ENCODE peak calls at places on chromosome 9, in four cellular contexts. One of them, this sample, is unnamed.

GRCh38 chr9:133256686-133257091 is 18.3 kb downstream of the ABO start:
- DNase-seq in CD8-positive, alpha-beta memory T cell: no peak
- DNase-seq in CD14-positive monocyte: no peak
- DNase-seq in SK-MEL-5: no peak
- DNase-seq in this sample: no peak

GRCh38 chr9:89498845-89499480 is 1.1 kb upstream of the SEMA4D start:
- DNase-seq in CD8-positive, alpha-beta memory T cell: peak; percentile 56
- DNase-seq in CD14-positive monocyte: no peak
- DNase-seq in SK-MEL-5: no peak
- DNase-seq in this sample: no peak

GRCh38 chr9:99490736-99491135 is 268.7 kb downstream of the SEC61B start:
- DNase-seq in CD8-positive, alpha-beta memory T cell: no peak
- DNase-seq in CD14-positive monocyte: no peak
- DNase-seq in SK-MEL-5: no peak
- DNase-seq in this sample: no peak

GRCh38 chr9:13228431-13228830 is 51.1 kb downstream of the MPDZ start:
- DNase-seq in CD8-positive, alpha-beta memory T cell: no peak
- DNase-seq in CD14-positive monocyte: no peak
- DNase-seq in SK-MEL-5: no peak
- DNase-seq in this sample: no peak

GRCh38 chr9:122158202-122158601 is 1.4 kb downstream of the NDUFA8 start:
- DNase-seq in CD8-positive, alpha-beta memory T cell: no peak
- DNase-seq in CD14-positive monocyte: no peak
- DNase-seq in SK-MEL-5: peak; percentile 77
- DNase-seq in this sample: peak; percentile 71

GRCh38 chr9:127876764-127877562 is 512 bp downstream of the AK1 start:
- DNase-seq in CD8-positive, alpha-beta memory T cell: no peak
- DNase-seq in CD14-positive monocyte: no peak
- DNase-seq in SK-MEL-5: no peak
- DNase-seq in this sample: no peak

GRCh38 chr9:126880947-126881332 is 20.5 kb downstream of the ZBTB34 start:
- DNase-seq in CD8-positive, alpha-beta memory T cell: no peak
- DNase-seq in CD14-positive monocyte: no peak
- DNase-seq in SK-MEL-5: no peak
- DNase-seq in this sample: no peak

GRCh38 chr9:73137286-73137899 is 14.3 kb upstream of the ANXA1 start:
- DNase-seq in CD8-positive, alpha-beta memory T cell: no peak
- DNase-seq in CD14-positive monocyte: no peak
- DNase-seq in SK-MEL-5: no peak
- DNase-seq in this sample: no peak

GRCh38 chr9:129317179-129318011 is 139.3 kb upstream of the IER5L start:
- DNase-seq in CD8-positive, alpha-beta memory T cell: no peak
- DNase-seq in CD14-positive monocyte: no peak
- DNase-seq in SK-MEL-5: peak; percentile 37
- DNase-seq in this sample: peak; percentile 39

GRCh38 chr9:31137151-31137849 is 1247.1 kb upstream of the ACO1 start:
- DNase-seq in CD8-positive, alpha-beta memory T cell: no peak
- DNase-seq in CD14-positive monocyte: no peak
- DNase-seq in SK-MEL-5: peak; percentile 70
- DNase-seq in this sample: peak; percentile 83

GRCh38 chr9:78234810-78235209 is 1.1 kb upstream of the CEP78 start:
- DNase-seq in CD8-positive, alpha-beta memory T cell: no peak
- DNase-seq in CD14-positive monocyte: no peak
- DNase-seq in SK-MEL-5: no peak
- DNase-seq in this sample: peak; percentile 71

GRCh38 chr9:85163415-85163814 is 493.9 kb downstream of the NTRK2 start:
- DNase-seq in CD8-positive, alpha-beta memory T cell: no peak
- DNase-seq in CD14-positive monocyte: no peak
- DNase-seq in SK-MEL-5: no peak
- DNase-seq in this sample: no peak

GRCh38 chr9:35914307-35914807 is 5.1 kb downstream of the SPAAR start:
- DNase-seq in CD8-positive, alpha-beta memory T cell: no peak
- DNase-seq in CD14-positive monocyte: no peak
- DNase-seq in SK-MEL-5: peak; percentile 2
- DNase-seq in this sample: peak; percentile 25

GRCh38 chr9:112378441-112379176 is 1.3 kb upstream of the HSDL2 start:
- DNase-seq in CD8-positive, alpha-beta memory T cell: no peak
- DNase-seq in CD14-positive monocyte: no peak
- DNase-seq in SK-MEL-5: no peak
- DNase-seq in this sample: peak; percentile 39

GRCh38 chr9:119905706-119906105 is 536.5 kb upstream of the BRINP1 start:
- DNase-seq in CD8-positive, alpha-beta memory T cell: no peak
- DNase-seq in CD14-positive monocyte: no peak
- DNase-seq in SK-MEL-5: no peak
- DNase-seq in this sample: peak; percentile 40